ENCODE peak calls at places on chromosomes 6 and 20, in five cellular contexts. J is NAMALWA, T is stomach, U is lung, Y is left kidney. P is an unnamed sample.

GRCh38 chr6:56349196-56349595 is 101.8 kb upstream of the COL21A1 start:
- DNase-seq in J (no peak), T (no peak), U (no peak), Y (no peak), P (no peak)

GRCh38 chr6:167581637-167582036 is 245.1 kb upstream of the AFDN start:
- DNase-seq in J (no peak), T (no peak), U (no peak), Y (no peak), P (no peak)

GRCh38 chr6:134821914-134822862 is 127.7 kb downstream of the ALDH8A1 start:
- DNase-seq in J (no peak), T (no peak), U (no peak), Y (no peak), P (no peak)

GRCh38 chr6:62672989-62673388 is 387.0 kb upstream of the KHDRBS2 start:
- DNase-seq in J (no peak), T (no peak), U (no peak), Y (no peak), P (no peak)

GRCh38 chr20:4101271-4101670 is 85.9 kb upstream of the RNF24 start:
- DNase-seq in J (no peak), T (no peak), U (no peak), Y (no peak), P (no peak)

GRCh38 chr6:45901777-45902650 is 113.6 kb downstream of the CLIC5 start:
- DNase-seq in J (no peak), T (no peak), U (no peak), Y (no peak), P (no peak)

GRCh38 chr6:39088331-39088730 is 26.7 kb downstream of the SAYSD1 start:
- DNase-seq in J (peak), T (no peak), U (peak), Y (peak), P (peak)

GRCh38 chr20:63074631-63075030 is 67.9 kb upstream of the BHLHE23 start:
- DNase-seq in J (no peak), T (no peak), U (no peak), Y (no peak), P (no peak)

GRCh38 chr20:54140927-54141566 is 32.7 kb downstream of the CYP24A1 start:
- DNase-seq in J (no peak), T (no peak), U (no peak), Y (no peak), P (peak)

GRCh38 chr6:94323853-94324252 is 904.5 kb upstream of the EPHA7 start:
- DNase-seq in J (peak), T (no peak), U (no peak), Y (no peak), P (no peak)

GRCh38 chr6:81774542-81774941 is 22.1 kb upstream of the TENT5A start:
- DNase-seq in J (no peak), T (no peak), U (no peak), Y (no peak), P (no peak)

GRCh38 chr6:149840345-149841075 is 23.6 kb downstream of the LRP11 start:
- DNase-seq in J (peak), T (peak), U (peak), Y (peak), P (no peak)

GRCh38 chr6:35411066-35411465 is 41.1 kb upstream of the FANCE start:
- DNase-seq in J (no peak), T (no peak), U (no peak), Y (no peak), P (no peak)

GRCh38 chr20:33298391-33298790 is 15.4 kb downstream of the BPIFB1 start:
- DNase-seq in J (peak), T (no peak), U (no peak), Y (no peak), P (no peak)

GRCh38 chr6:112049051-112049799 is 4.7 kb upstream of the CCN6 start:
- DNase-seq in J (no peak), T (no peak), U (no peak), Y (peak), P (no peak)

P was measured in retinal pigment epithelial cell.